ENCODE peak calls at places on chromosomes 13 and 19, in five cellular contexts. One of them, this sample, is unnamed.
A peak's percentile ranks its signal among the peaks of the same experiment; 100 is the strongest.

GRCh38 chr13:37495046-37495445 is 103.5 kb downstream of the POSTN start:
- DNase-seq in cardiac fibroblast: peak; percentile 57
- DNase-seq in spleen: no peak
- DNase-seq in left colon: no peak
- DNase-seq in stimulated activated CD4-positive, alpha-beta T cell treated with anti-CD3 and anti-CD28 coated beads, TNF-alpha, amount 100 ng/mL, for 1 hour: no peak
- DNase-seq in this sample: no peak

GRCh38 chr19:3556978-3557460 is 367 bp downstream of the MFSD12 start:
- DNase-seq in cardiac fibroblast: no peak
- DNase-seq in spleen: peak; percentile 89
- DNase-seq in left colon: peak; percentile 60
- DNase-seq in stimulated activated CD4-positive, alpha-beta T cell treated with anti-CD3 and anti-CD28 coated beads, TNF-alpha, amount 100 ng/mL, for 1 hour: peak; percentile 63
- DNase-seq in this sample: peak; percentile 51

GRCh38 chr13:65461590-65461989 is 1768.5 kb downstream of the PCDH9 start:
- DNase-seq in spleen: no peak
- DNase-seq in stimulated activated CD4-positive, alpha-beta T cell treated with anti-CD3 and anti-CD28 coated beads, TNF-alpha, amount 100 ng/mL, for 1 hour: no peak
- DNase-seq in cardiac fibroblast: peak; percentile 36
- DNase-seq in left colon: no peak
- DNase-seq in this sample: no peak

GRCh38 chr19:18349524-18350128 is 9.2 kb downstream of the PGPEP1 start:
- DNase-seq in spleen: no peak
- DNase-seq in stimulated activated CD4-positive, alpha-beta T cell treated with anti-CD3 and anti-CD28 coated beads, TNF-alpha, amount 100 ng/mL, for 1 hour: no peak
- DNase-seq in cardiac fibroblast: peak; percentile 75
- DNase-seq in left colon: peak; percentile 60
- DNase-seq in this sample: peak; percentile 63

GRCh38 chr19:52535831-52536800 is 8.6 kb downstream of the ZNF808 start:
- DNase-seq in cardiac fibroblast: peak; percentile 84
- DNase-seq in left colon: peak; percentile 86
- DNase-seq in spleen: peak; percentile 98
- DNase-seq in stimulated activated CD4-positive, alpha-beta T cell treated with anti-CD3 and anti-CD28 coated beads, TNF-alpha, amount 100 ng/mL, for 1 hour: peak; percentile 84
- DNase-seq in this sample: peak; percentile 82

GRCh38 chr13:104357174-104357573 is 1291.0 kb upstream of the SLC10A2 start:
- DNase-seq in spleen: no peak
- DNase-seq in stimulated activated CD4-positive, alpha-beta T cell treated with anti-CD3 and anti-CD28 coated beads, TNF-alpha, amount 100 ng/mL, for 1 hour: no peak
- DNase-seq in left colon: no peak
- DNase-seq in cardiac fibroblast: peak; percentile 9
- DNase-seq in this sample: no peak

GRCh38 chr13:39737047-39737446 is 81.6 kb downstream of the COG6 start:
- DNase-seq in spleen: no peak
- DNase-seq in cardiac fibroblast: no peak
- DNase-seq in stimulated activated CD4-positive, alpha-beta T cell treated with anti-CD3 and anti-CD28 coated beads, TNF-alpha, amount 100 ng/mL, for 1 hour: no peak
- DNase-seq in left colon: no peak
- DNase-seq in this sample: no peak

GRCh38 chr13:109465151-109465550 is 321.2 kb downstream of the IRS2 start:
- DNase-seq in spleen: no peak
- DNase-seq in left colon: no peak
- DNase-seq in stimulated activated CD4-positive, alpha-beta T cell treated with anti-CD3 and anti-CD28 coated beads, TNF-alpha, amount 100 ng/mL, for 1 hour: no peak
- DNase-seq in cardiac fibroblast: peak; percentile 8
- DNase-seq in this sample: no peak

GRCh38 chr13:82654851-82655517 is 1227.3 kb downstream of the SLITRK1 start:
- DNase-seq in spleen: no peak
- DNase-seq in left colon: peak; percentile 25
- DNase-seq in stimulated activated CD4-positive, alpha-beta T cell treated with anti-CD3 and anti-CD28 coated beads, TNF-alpha, amount 100 ng/mL, for 1 hour: no peak
- DNase-seq in cardiac fibroblast: peak; percentile 57
- DNase-seq in this sample: peak; percentile 15

GRCh38 chr13:48233886-48234488 is 981 bp downstream of the ITM2B start:
- DNase-seq in cardiac fibroblast: peak; percentile 72
- DNase-seq in spleen: no peak
- DNase-seq in left colon: no peak
- DNase-seq in stimulated activated CD4-positive, alpha-beta T cell treated with anti-CD3 and anti-CD28 coated beads, TNF-alpha, amount 100 ng/mL, for 1 hour: no peak
- DNase-seq in this sample: no peak

GRCh38 chr13:29522044-29522685 is 73.3 kb downstream of the SLC7A1 start:
- DNase-seq in cardiac fibroblast: peak; percentile 99
- DNase-seq in left colon: no peak
- DNase-seq in spleen: peak; percentile 20
- DNase-seq in stimulated activated CD4-positive, alpha-beta T cell treated with anti-CD3 and anti-CD28 coated beads, TNF-alpha, amount 100 ng/mL, for 1 hour: no peak
- DNase-seq in this sample: no peak

GRCh38 chr13:40961224-40961623 is 57.9 kb downstream of the ELF1 start:
- DNase-seq in stimulated activated CD4-positive, alpha-beta T cell treated with anti-CD3 and anti-CD28 coated beads, TNF-alpha, amount 100 ng/mL, for 1 hour: no peak
- DNase-seq in spleen: no peak
- DNase-seq in cardiac fibroblast: no peak
- DNase-seq in left colon: no peak
- DNase-seq in this sample: no peak

GRCh38 chr13:20814224-20814910 is 40.6 kb upstream of the EEF1AKMT1 start:
- DNase-seq in spleen: no peak
- DNase-seq in stimulated activated CD4-positive, alpha-beta T cell treated with anti-CD3 and anti-CD28 coated beads, TNF-alpha, amount 100 ng/mL, for 1 hour: no peak
- DNase-seq in left colon: peak; percentile 48
- DNase-seq in cardiac fibroblast: peak; percentile 95
- DNase-seq in this sample: peak; percentile 60

GRCh38 chr13:36858285-36858684 is 39.3 kb downstream of the RFXAP start:
- DNase-seq in spleen: no peak
- DNase-seq in left colon: no peak
- DNase-seq in stimulated activated CD4-positive, alpha-beta T cell treated with anti-CD3 and anti-CD28 coated beads, TNF-alpha, amount 100 ng/mL, for 1 hour: no peak
- DNase-seq in cardiac fibroblast: peak; percentile 74
- DNase-seq in this sample: no peak

GRCh38 chr19:13865243-13865577 is 11.7 kb upstream of the NANOS3 start:
- DNase-seq in stimulated activated CD4-positive, alpha-beta T cell treated with anti-CD3 and anti-CD28 coated beads, TNF-alpha, amount 100 ng/mL, for 1 hour: no peak
- DNase-seq in cardiac fibroblast: no peak
- DNase-seq in left colon: no peak
- DNase-seq in spleen: no peak
- DNase-seq in this sample: no peak

GRCh38 chr19:40717880-40718773 is 1.2 kb downstream of the ITPKC start:
- DNase-seq in cardiac fibroblast: peak; percentile 37
- DNase-seq in left colon: peak; percentile 57
- DNase-seq in stimulated activated CD4-positive, alpha-beta T cell treated with anti-CD3 and anti-CD28 coated beads, TNF-alpha, amount 100 ng/mL, for 1 hour: no peak
- DNase-seq in spleen: peak; percentile 83
- DNase-seq in this sample: peak; percentile 45

GRCh38 chr13:71801781-71802180 is 65.2 kb downstream of the DACH1 start:
- DNase-seq in stimulated activated CD4-positive, alpha-beta T cell treated with anti-CD3 and anti-CD28 coated beads, TNF-alpha, amount 100 ng/mL, for 1 hour: no peak
- DNase-seq in left colon: no peak
- DNase-seq in spleen: no peak
- DNase-seq in cardiac fibroblast: no peak
- DNase-seq in this sample: no peak

GRCh38 chr13:80884031-80884785 is 543.3 kb upstream of the SPRY2 start:
- DNase-seq in cardiac fibroblast: no peak
- DNase-seq in left colon: no peak
- DNase-seq in spleen: no peak
- DNase-seq in stimulated activated CD4-positive, alpha-beta T cell treated with anti-CD3 and anti-CD28 coated beads, TNF-alpha, amount 100 ng/mL, for 1 hour: no peak
- DNase-seq in this sample: no peak

GRCh38 chr19:33580026-33580644 is 41.6 kb upstream of the CHST8 start:
- DNase-seq in left colon: no peak
- DNase-seq in spleen: peak; percentile 52
- DNase-seq in stimulated activated CD4-positive, alpha-beta T cell treated with anti-CD3 and anti-CD28 coated beads, TNF-alpha, amount 100 ng/mL, for 1 hour: no peak
- DNase-seq in cardiac fibroblast: no peak
- DNase-seq in this sample: no peak

GRCh38 chr13:58994778-58995177 is 1169.0 kb downstream of the DIAPH3 start:
- DNase-seq in cardiac fibroblast: peak; percentile 9
- DNase-seq in left colon: no peak
- DNase-seq in spleen: no peak
- DNase-seq in stimulated activated CD4-positive, alpha-beta T cell treated with anti-CD3 and anti-CD28 coated beads, TNF-alpha, amount 100 ng/mL, for 1 hour: no peak
- DNase-seq in this sample: no peak

GRCh38 chr13:68323106-68323505 is 1093.0 kb upstream of the PCDH9 start:
- DNase-seq in left colon: no peak
- DNase-seq in spleen: no peak
- DNase-seq in stimulated activated CD4-positive, alpha-beta T cell treated with anti-CD3 and anti-CD28 coated beads, TNF-alpha, amount 100 ng/mL, for 1 hour: no peak
- DNase-seq in cardiac fibroblast: no peak
- DNase-seq in this sample: no peak

GRCh38 chr19:18789883-18790565 is 1.1 kb downstream of the COMP start:
- DNase-seq in left colon: no peak
- DNase-seq in spleen: peak; percentile 74
- DNase-seq in cardiac fibroblast: peak; percentile 10
- DNase-seq in stimulated activated CD4-positive, alpha-beta T cell treated with anti-CD3 and anti-CD28 coated beads, TNF-alpha, amount 100 ng/mL, for 1 hour: peak; percentile 20
- DNase-seq in this sample: no peak